ENCODE peak calls at places on chromosomes 12 and 14, in four cellular contexts. M is HepG2, I is GM12878, Q is H1. F is an unnamed sample.

GRCh38 chr12:53743277-53744129 is 8.3 kb downstream of the CISTR start:
- DNase-seq in M (peak), I (no peak), Q (peak), F (peak)

GRCh38 chr12:127230843-127231260 is 1036.1 kb upstream of the TMEM132C start:
- DNase-seq in M (no peak), I (no peak), Q (no peak), F (no peak)

GRCh38 chr12:6851153-6851920 is at the start of gene CDCA3:
- DNase-seq in M (peak), I (peak), Q (peak), F (peak)

GRCh38 chr14:75453817-75454434 is 26.1 kb downstream of the JDP2 start:
- DNase-seq in M (no peak), I (peak), Q (no peak), F (no peak)

GRCh38 chr14:104240426-104241157 is 102.2 kb downstream of the KIF26A start:
- DNase-seq in M (no peak), I (no peak), Q (peak), F (no peak)

GRCh38 chr12:31368666-31369361 is 42.9 kb upstream of the SINHCAF start:
- DNase-seq in M (no peak), I (no peak), Q (peak), F (peak)

GRCh38 chr14:58428011-58428807 is 690 bp downstream of the KIAA0586 start:
- DNase-seq in M (peak), I (no peak), Q (no peak), F (no peak)

GRCh38 chr12:89203144-89203543 is 149.2 kb downstream of the DUSP6 start:
- DNase-seq in M (no peak), I (no peak), Q (no peak), F (no peak)

GRCh38 chr12:49304161-49304560 is 9.2 kb downstream of the PRPH start:
- DNase-seq in M (no peak), I (no peak), Q (no peak), F (no peak)

GRCh38 chr12:10851243-10851858 is 2.1 kb upstream of the PRR4 start:
- DNase-seq in M (no peak), I (no peak), Q (no peak), F (no peak)

GRCh38 chr12:20463920-20464524 is 95.7 kb downstream of the PDE3A start:
- DNase-seq in M (peak), I (no peak), Q (no peak), F (no peak)

GRCh38 chr12:111991946-111992345 is 21.0 kb downstream of the TMEM116 start:
- DNase-seq in M (no peak), I (no peak), Q (no peak), F (no peak)

GRCh38 chr14:46574236-46574970 is 77.2 kb downstream of the RPL10L start:
- DNase-seq in M (no peak), I (no peak), Q (no peak), F (no peak)

GRCh38 chr14:104280902-104281767 is 142.7 kb downstream of the KIF26A start:
- DNase-seq in M (no peak), I (no peak), Q (peak), F (no peak)

DNA sequence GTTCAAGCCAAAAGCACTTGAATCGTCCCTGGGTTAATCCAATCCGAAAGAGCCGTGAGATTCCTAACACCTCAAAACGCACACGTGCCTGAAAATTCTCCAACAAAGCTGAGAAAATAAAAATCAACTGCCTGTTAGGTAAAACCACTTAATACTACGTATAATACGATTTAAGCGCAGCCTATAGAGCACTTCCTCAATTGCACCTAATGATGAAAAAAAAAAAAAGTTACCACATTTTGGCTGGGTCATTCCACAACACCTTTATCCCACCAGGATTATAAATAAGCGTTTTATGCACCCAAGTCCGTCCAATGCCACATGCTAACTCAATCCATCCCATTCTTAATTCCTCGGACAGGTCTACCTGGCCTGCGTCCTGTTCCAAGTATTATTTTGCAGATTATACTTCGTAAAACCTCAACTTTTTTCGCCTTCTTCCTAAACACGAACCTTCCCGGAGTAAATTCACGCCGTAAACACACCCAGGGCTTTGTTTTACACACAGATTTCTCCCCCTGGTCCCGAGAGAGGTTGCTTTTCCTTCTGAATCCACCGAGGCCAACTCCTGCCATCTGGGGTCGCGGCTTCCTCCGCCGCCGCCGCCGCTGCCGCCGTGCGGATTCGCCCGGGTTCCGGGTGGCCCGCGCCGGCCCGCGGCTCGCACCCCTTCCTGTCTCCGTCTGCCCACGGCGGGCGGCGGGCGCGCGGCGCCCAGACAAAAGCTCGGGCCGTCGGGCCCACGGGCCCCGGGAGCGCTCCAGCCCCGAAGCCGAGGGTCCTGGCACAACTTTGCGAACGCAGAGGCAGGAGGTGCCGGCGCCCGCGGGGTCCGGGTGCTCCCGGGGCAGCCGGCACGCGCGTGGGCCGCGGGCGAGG is 66.2 kb downstream of the RNF34 start:
- DNase-seq in M (no peak), I (no peak), Q (no peak), F (no peak)
- TF ChIP-seq SUZ12 in M (no peak), I (no peak), Q (no peak), F (no peak)

GRCh38 chr12:69905801-69906200 is 80.8 kb downstream of the MYRFL start:
- DNase-seq in M (no peak), I (no peak), Q (no peak), F (no peak)

GRCh38 chr12:69901141-69901900 is 76.3 kb downstream of the MYRFL start:
- DNase-seq in M (no peak), I (no peak), Q (no peak), F (no peak)

GRCh38 chr12:69904761-69905160 is 79.7 kb downstream of the MYRFL start:
- DNase-seq in M (no peak), I (no peak), Q (no peak), F (no peak)

GRCh38 chr12:69900720-69901131 is 75.7 kb downstream of the MYRFL start:
- DNase-seq in M (peak), I (no peak), Q (peak), F (peak)

GRCh38 chr12:69903548-69903947 is 78.5 kb downstream of the MYRFL start:
- DNase-seq in M (no peak), I (no peak), Q (no peak), F (no peak)
- H3K9ac ChIP-seq in M (no peak), I (no peak), Q (no peak), F (no peak)

DNA sequence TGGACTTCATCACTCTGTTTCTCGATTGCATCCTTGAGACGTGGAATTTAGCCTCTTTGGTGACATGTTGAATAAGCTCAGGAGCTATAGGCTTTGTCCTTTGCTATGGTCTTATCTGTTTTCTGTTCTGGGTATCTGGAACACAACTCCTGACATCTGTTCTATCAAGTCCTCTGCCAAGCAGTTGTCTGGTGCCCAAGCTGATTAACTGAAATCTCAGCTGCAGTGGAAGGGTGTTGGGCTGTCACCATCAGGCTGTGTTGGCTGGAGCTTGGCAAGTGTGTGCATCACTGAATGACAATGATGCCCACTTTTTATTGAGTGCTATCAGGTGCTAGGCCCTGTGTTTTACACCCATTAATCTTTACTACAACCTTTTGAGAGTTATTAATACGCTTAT is 77.8 kb downstream of the SMOC1 start:
- DNase-seq in M (no peak), I (no peak), Q (no peak), F (no peak)
- TF ChIP-seq SUZ12 in M (no peak), I (no peak), Q (no peak), F (no peak)

GRCh38 chr12:124277394-124278222 is 17.3 kb upstream of the RFLNA start:
- DNase-seq in M (no peak), I (no peak), Q (no peak), F (no peak)

GRCh38 chr12:124279315-124279714 is 15.6 kb upstream of the RFLNA start:
- DNase-seq in M (no peak), I (no peak), Q (no peak), F (no peak)

GRCh38 chr12:124276337-124276736 is 18.6 kb upstream of the RFLNA start:
- DNase-seq in M (no peak), I (no peak), Q (no peak), F (no peak)

GRCh38 chr12:124279846-124280360 is 15.0 kb upstream of the RFLNA start:
- DNase-seq in M (no peak), I (no peak), Q (no peak), F (no peak)

GRCh38 chr12:124278389-124279101 is 16.3 kb upstream of the RFLNA start:
- DNase-seq in M (peak), I (no peak), Q (no peak), F (no peak)
- H3K9ac ChIP-seq in M (no peak), I (no peak), Q (no peak), F (no peak)

DNA sequence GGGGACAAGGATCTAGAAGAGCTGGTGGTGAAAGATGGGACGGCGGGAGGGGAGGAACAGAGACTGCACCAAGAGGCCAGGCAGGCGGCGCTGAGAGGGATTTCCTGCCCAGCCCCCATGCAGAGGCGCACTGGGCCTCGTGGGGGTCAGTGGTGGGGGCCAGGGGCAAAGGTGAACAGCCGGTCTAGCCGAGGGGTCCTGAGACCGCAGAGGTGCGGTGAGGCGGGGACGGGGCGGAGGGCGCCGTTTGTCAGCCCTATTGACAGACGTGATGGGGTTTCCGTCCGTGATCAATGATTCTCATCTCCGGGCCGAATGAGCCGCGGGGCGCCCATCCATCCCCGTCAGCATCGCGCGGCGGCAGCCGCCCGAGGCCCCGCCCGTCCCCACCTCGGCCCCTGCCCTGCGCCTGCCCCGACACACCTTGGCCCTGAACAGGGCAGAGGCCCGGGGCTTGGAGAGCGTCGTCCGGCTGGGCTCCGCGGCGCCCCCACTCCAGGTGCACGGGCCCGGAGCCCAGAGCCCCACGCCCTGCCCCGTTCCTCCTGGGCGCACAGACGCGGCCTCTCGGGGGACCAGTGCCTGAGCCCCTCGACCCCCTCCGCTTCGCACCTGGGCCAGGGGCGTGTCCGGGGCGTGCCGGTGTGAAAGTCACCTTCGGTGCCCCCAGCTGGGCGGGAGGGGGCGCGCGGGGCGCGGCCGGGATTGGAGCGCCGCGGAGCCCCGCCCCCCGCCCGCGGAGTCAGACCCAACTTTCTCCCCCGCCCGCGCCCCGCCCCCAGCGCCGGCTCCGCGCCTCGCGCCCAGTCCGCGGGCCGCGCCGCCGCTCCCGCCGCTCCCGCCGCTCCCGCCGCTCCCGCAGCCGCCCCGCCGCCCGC is at the start of gene NXPH4:
- DNase-seq in M (no peak), I (no peak), Q (peak), F (no peak)
- TF ChIP-seq SUZ12 in M (no peak), I (no peak), Q (peak), F (no peak)

GRCh38 chr12:25272937-25273526 is 22.3 kb upstream of the KRAS start:
- DNase-seq in M (no peak), I (no peak), Q (no peak), F (no peak)

GRCh38 chr12:25271486-25272098 is 20.9 kb upstream of the KRAS start:
- DNase-seq in M (no peak), I (no peak), Q (no peak), F (no peak)

GRCh38 chr12:25264862-25265261 is 14.1 kb upstream of the KRAS start:
- DNase-seq in M (no peak), I (no peak), Q (no peak), F (no peak)

GRCh38 chr12:25266522-25266921 is 15.8 kb upstream of the KRAS start:
- DNase-seq in M (no peak), I (no peak), Q (no peak), F (no peak)

GRCh38 chr12:25269701-25270100 is 19.0 kb upstream of the KRAS start:
- DNase-seq in M (no peak), I (peak), Q (no peak), F (no peak)
- H3K9ac ChIP-seq in M (no peak), I (no peak), Q (no peak), F (no peak)